ENCODE peak calls at places on chromosomes 4 and X, in nine cellular contexts. W is NCI-H524, M is fibroblast of lung, Z is NCI-H187, J is myocyte, B is globus pallidus, Q is neuronal stem cell, H is T follicular helper cell, N is posterior cingulate gyrus. Y is an unnamed sample.

GRCh38 chrX:69616520-69617203 is 749 bp downstream of the EDA start:
- DNase-seq in Q (no peak), Z (no peak), B (peak), J (no peak), H (no peak), M (no peak), N (peak), W (peak), Y (peak)

GRCh38 chr4:173264245-173264959 is 69.8 kb downstream of the HMGB2 start:
- DNase-seq in Z (peak), H (peak), Q (no peak), J (peak), W (no peak), M (peak), N (no peak), B (no peak), Y (no peak)

GRCh38 chrX:39854772-39855747 is 242.7 kb downstream of the BCOR start:
- DNase-seq in M (no peak), J (no peak), Z (no peak), N (no peak), W (no peak), Q (no peak), B (no peak), H (peak), Y (no peak)

GRCh38 chrX:77922768-77923167 is 12.3 kb downstream of the ATP7A start:
- DNase-seq in Z (no peak), M (no peak), Q (no peak), J (no peak), B (no peak), W (no peak), N (no peak), H (no peak), Y (no peak)

GRCh38 chr4:67727124-67727850 is 26.3 kb upstream of the UBA6 start:
- DNase-seq in Z (no peak), M (peak), B (no peak), Q (no peak), W (no peak), J (no peak), H (no peak), N (no peak), Y (no peak)

GRCh38 chr4:164926301-164926700 is 49.3 kb downstream of the APELA start:
- DNase-seq in Q (no peak), W (no peak), B (no peak), N (no peak), J (peak), Z (no peak), M (no peak), H (no peak), Y (no peak)

GRCh38 chr4:102734591-102735385 is 26.0 kb downstream of the MANBA start:
- DNase-seq in M (peak), W (no peak), H (no peak), B (no peak), Q (no peak), J (no peak), Z (no peak), N (no peak), Y (no peak)

GRCh38 chrX:41605144-41605543 is 83.6 kb upstream of the GPR34 start:
- DNase-seq in H (no peak), M (peak), Z (no peak), J (no peak), W (no peak), N (no peak), Q (no peak), B (no peak), Y (no peak)

GRCh38 chr4:33193109-33193508 is 2472.9 kb downstream of the PCDH7 start:
- DNase-seq in H (no peak), J (no peak), B (no peak), Z (no peak), M (no peak), Q (no peak), N (no peak), W (no peak), Y (no peak)

GRCh38 chr4:98470366-98470765 is 188.0 kb downstream of the TSPAN5 start:
- DNase-seq in H (no peak), N (no peak), B (no peak), Q (no peak), M (no peak), W (no peak), Z (no peak), J (peak), Y (no peak)

GRCh38 chrX:119266364-119266995 is 30.4 kb downstream of the PGRMC1 start:
- DNase-seq in B (peak), H (no peak), J (peak), W (peak), Z (no peak), Q (no peak), M (no peak), N (no peak), Y (peak)

GRCh38 chr4:1195894-1196401 is 23.6 kb upstream of the SPON2 start:
- DNase-seq in H (no peak), Z (no peak), J (no peak), M (no peak), Q (no peak), N (no peak), B (no peak), W (no peak), Y (no peak)

GRCh38 chrX:13360146-13360545 is 40.3 kb upstream of the ATXN3L start:
- DNase-seq in Q (no peak), J (peak), N (no peak), M (no peak), Z (no peak), B (no peak), H (no peak), W (peak), Y (no peak)

GRCh38 chr4:98491862-98492554 is 166.4 kb downstream of the TSPAN5 start:
- DNase-seq in B (no peak), M (peak), Q (no peak), H (no peak), J (no peak), N (no peak), Z (no peak), W (no peak), Y (no peak)

GRCh38 chrX:56793112-56793430 is 64.0 kb downstream of the NBDY start:
- DNase-seq in B (no peak), Z (no peak), W (no peak), M (no peak), N (no peak), H (no peak), J (no peak), Q (no peak), Y (no peak)

GRCh38 chr4:82746705-82747567 is 51.7 kb downstream of the SCD5 start:
- DNase-seq in Z (no peak), N (no peak), J (no peak), M (no peak), Q (no peak), B (no peak), W (no peak), H (no peak), Y (no peak)

GRCh38 chr4:186250740-186251124 is 15.3 kb upstream of the F11 start:
- DNase-seq in Z (no peak), Q (no peak), N (no peak), J (no peak), M (no peak), B (no peak), H (no peak), W (no peak), Y (no peak)